ENCODE peak calls at places on chromosomes 7 and 10, in ten cellular contexts. C is GM12865; I is occipital lobe; D is iPS-NIHi11; Q is CD4-positive, alpha-beta memory T cell; H is SK-N-MC; G is neural crest cell; B is EL; K is globus pallidus; L is ureter. M is an unnamed sample.

GRCh38 chr10:15311249-15311884 is 59.7 kb downstream of the FAM171A1 start:
- DNase-seq in C (no peak), I (no peak), D (no peak), Q (no peak), H (no peak), G (no peak), B (no peak), K (no peak), L (no peak), M (no peak)

GRCh38 chr7:106623846-106624245 is 37.1 kb downstream of the CCDC71L start:
- DNase-seq in C (no peak), I (no peak), D (no peak), Q (no peak), H (no peak), G (no peak), B (peak; percentile 89), K (no peak), L (no peak), M (no peak)

GRCh38 chr7:142557971-142558582 is 191.2 kb upstream of the PRSS1 start:
- DNase-seq in C (peak; percentile 59), I (no peak), D (peak; percentile 74), Q (peak; percentile 45), H (no peak), G (peak; percentile 22), B (peak; percentile 81), K (peak; percentile 8), L (no peak), M (peak; percentile 43)

GRCh38 chr10:10785627-10786333 is 231.9 kb upstream of the CELF2 start:
- DNase-seq in C (no peak), I (no peak), D (no peak), Q (no peak), H (no peak), G (no peak), B (peak; percentile 92), K (no peak), L (no peak), M (no peak)

GRCh38 chr10:48187713-48188541 is 86.6 kb downstream of the FRMPD2 start:
- DNase-seq in C (no peak), I (peak; percentile 9), D (no peak), Q (no peak), H (no peak), G (no peak), B (no peak), K (no peak), L (no peak), M (no peak)

GRCh38 chr7:139559364-139560105 is 36.0 kb downstream of the CLEC2L start:
- DNase-seq in C (no peak), I (no peak), D (no peak), Q (no peak), H (no peak), G (no peak), B (no peak), K (no peak), L (no peak), M (no peak)

GRCh38 chr7:90596745-90597526 is 815 bp downstream of the CDK14 start:
- DNase-seq in C (peak; percentile 43), I (no peak), D (no peak), Q (no peak), H (no peak), G (no peak), B (peak; percentile 56), K (peak; percentile 4), L (no peak), M (peak; percentile 17)

GRCh38 chr7:94700926-94701554 is 45.1 kb upstream of the SGCE start:
- DNase-seq in C (no peak), I (no peak), D (no peak), Q (no peak), H (no peak), G (no peak), B (no peak), K (no peak), L (no peak), M (no peak)

GRCh38 chr7:117048114-117048853 is 95.0 kb downstream of the ST7 start:
- DNase-seq in C (no peak), I (no peak), D (no peak), Q (peak; percentile 1), H (no peak), G (no peak), B (no peak), K (no peak), L (no peak), M (no peak)

GRCh38 chr10:70518695-70519094 is 40.1 kb downstream of the PALD1 start:
- DNase-seq in C (no peak), I (no peak), D (no peak), Q (no peak), H (no peak), G (no peak), B (peak; percentile 80), K (no peak), L (no peak), M (no peak)

GRCh38 chr10:101014230-101014884 is 14.7 kb downstream of the LZTS2 start:
- DNase-seq in C (peak; percentile 65), I (peak; percentile 64), D (peak; percentile 80), Q (peak; percentile 76), H (no peak), G (peak; percentile 92), B (peak; percentile 71), K (peak; percentile 81), L (peak; percentile 83), M (peak; percentile 28)

GRCh38 chr7:45940939-45941338 is 19.9 kb upstream of the IGFBP3 start:
- DNase-seq in C (no peak), I (no peak), D (no peak), Q (no peak), H (no peak), G (no peak), B (no peak), K (no peak), L (no peak), M (no peak)

GRCh38 chr10:106682175-106682574 is 482.3 kb downstream of the SORCS1 start:
- DNase-seq in C (no peak), I (no peak), D (no peak), Q (no peak), H (no peak), G (no peak), B (peak; percentile 49), K (peak; percentile 47), L (no peak), M (no peak)

GRCh38 chr10:108788891-108789290 is 1134.4 kb downstream of the XPNPEP1 start:
- DNase-seq in C (no peak), I (no peak), D (no peak), Q (no peak), H (no peak), G (no peak), B (peak; percentile 50), K (no peak), L (no peak), M (no peak)

GRCh38 chr10:129031233-129032150 is 435.5 kb upstream of the MGMT start:
- DNase-seq in C (peak; percentile 39), I (no peak), D (peak; percentile 85), Q (peak; percentile 23), H (no peak), G (peak; percentile 65), B (no peak), K (peak; percentile 17), L (no peak), M (no peak)

GRCh38 chr10:69417542-69417941 is 824 bp upstream of the TACR2 start:
- DNase-seq in C (no peak), I (no peak), D (no peak), Q (no peak), H (no peak), G (no peak), B (no peak), K (no peak), L (no peak), M (no peak)

M was measured in NCI-H2081.